ENCODE peak calls at places on chromosome 9, in ten cellular contexts. One of them, this sample, is unnamed.

GRCh38 chr9:70477907-70478480 is 63.5 kb upstream of the KLF9 start:
- DNase-seq in CD8-positive, alpha-beta T cell: no peak
- DNase-seq in left lung: no peak
- DNase-seq in right lobe of liver: no peak
- DNase-seq in adipocyte: peak; percentile 35
- DNase-seq in CD4-positive, CD25-positive, alpha-beta regulatory T cell: no peak
- DNase-seq in aorta: no peak
- DNase-seq in gastrocnemius medialis: no peak
- DNase-seq in neuronal stem cell: no peak
- DNase-seq in spleen: no peak
- DNase-seq in this sample: no peak

GRCh38 chr9:96140401-96141180 is 161.4 kb downstream of the HSD17B3 start:
- DNase-seq in CD8-positive, alpha-beta T cell: no peak
- DNase-seq in left lung: no peak
- DNase-seq in right lobe of liver: no peak
- DNase-seq in adipocyte: peak; percentile 37
- DNase-seq in CD4-positive, CD25-positive, alpha-beta regulatory T cell: no peak
- DNase-seq in aorta: no peak
- DNase-seq in gastrocnemius medialis: no peak
- DNase-seq in neuronal stem cell: no peak
- DNase-seq in spleen: no peak
- DNase-seq in this sample: no peak

GRCh38 chr9:77020438-77021264 is 1.2 kb downstream of the FOXB2 start:
- DNase-seq in CD8-positive, alpha-beta T cell: no peak
- DNase-seq in left lung: peak; percentile 69
- DNase-seq in right lobe of liver: no peak
- DNase-seq in adipocyte: no peak
- DNase-seq in CD4-positive, CD25-positive, alpha-beta regulatory T cell: no peak
- DNase-seq in aorta: peak; percentile 76
- DNase-seq in gastrocnemius medialis: no peak
- DNase-seq in neuronal stem cell: peak; percentile 33
- DNase-seq in spleen: no peak
- DNase-seq in this sample: no peak

GRCh38 chr9:116895956-116896355 is 208.9 kb downstream of the TRIM32 start:
- DNase-seq in CD8-positive, alpha-beta T cell: no peak
- DNase-seq in left lung: no peak
- DNase-seq in right lobe of liver: no peak
- DNase-seq in adipocyte: no peak
- DNase-seq in CD4-positive, CD25-positive, alpha-beta regulatory T cell: no peak
- DNase-seq in aorta: no peak
- DNase-seq in gastrocnemius medialis: no peak
- DNase-seq in neuronal stem cell: no peak
- DNase-seq in spleen: no peak
- DNase-seq in this sample: no peak

GRCh38 chr9:83218411-83219090 is 155.6 kb upstream of the RASEF start:
- DNase-seq in CD8-positive, alpha-beta T cell: no peak
- DNase-seq in left lung: no peak
- DNase-seq in right lobe of liver: no peak
- DNase-seq in adipocyte: no peak
- DNase-seq in CD4-positive, CD25-positive, alpha-beta regulatory T cell: no peak
- DNase-seq in aorta: no peak
- DNase-seq in gastrocnemius medialis: no peak
- DNase-seq in neuronal stem cell: no peak
- DNase-seq in spleen: no peak
- DNase-seq in this sample: no peak

GRCh38 chr9:20092560-20092959 is 303.7 kb upstream of the SLC24A2 start:
- DNase-seq in CD8-positive, alpha-beta T cell: no peak
- DNase-seq in left lung: no peak
- DNase-seq in right lobe of liver: no peak
- DNase-seq in adipocyte: no peak
- DNase-seq in CD4-positive, CD25-positive, alpha-beta regulatory T cell: no peak
- DNase-seq in aorta: no peak
- DNase-seq in gastrocnemius medialis: no peak
- DNase-seq in neuronal stem cell: no peak
- DNase-seq in spleen: no peak
- DNase-seq in this sample: no peak

GRCh38 chr9:81264516-81264915 is 424.8 kb downstream of the TLE1 start:
- DNase-seq in CD8-positive, alpha-beta T cell: no peak
- DNase-seq in left lung: no peak
- DNase-seq in right lobe of liver: no peak
- DNase-seq in adipocyte: no peak
- DNase-seq in CD4-positive, CD25-positive, alpha-beta regulatory T cell: no peak
- DNase-seq in aorta: no peak
- DNase-seq in gastrocnemius medialis: no peak
- DNase-seq in neuronal stem cell: no peak
- DNase-seq in spleen: no peak
- DNase-seq in this sample: no peak

GRCh38 chr9:7083192-7083591 is 325.4 kb downstream of the KDM4C start:
- DNase-seq in CD8-positive, alpha-beta T cell: no peak
- DNase-seq in left lung: no peak
- DNase-seq in right lobe of liver: no peak
- DNase-seq in adipocyte: no peak
- DNase-seq in CD4-positive, CD25-positive, alpha-beta regulatory T cell: no peak
- DNase-seq in aorta: no peak
- DNase-seq in gastrocnemius medialis: no peak
- DNase-seq in neuronal stem cell: no peak
- DNase-seq in spleen: no peak
- DNase-seq in this sample: no peak

GRCh38 chr9:33116855-33117254 is 40.4 kb upstream of the SMU1 start:
- DNase-seq in CD8-positive, alpha-beta T cell: no peak
- DNase-seq in left lung: no peak
- DNase-seq in right lobe of liver: peak; percentile 27
- DNase-seq in adipocyte: peak; percentile 60
- DNase-seq in CD4-positive, CD25-positive, alpha-beta regulatory T cell: no peak
- DNase-seq in aorta: peak; percentile 38
- DNase-seq in gastrocnemius medialis: no peak
- DNase-seq in neuronal stem cell: no peak
- DNase-seq in spleen: peak; percentile 20
- DNase-seq in this sample: no peak

GRCh38 chr9:114364528-114365041 is 23.2 kb downstream of the AKNA start:
- DNase-seq in CD8-positive, alpha-beta T cell: no peak
- DNase-seq in left lung: no peak
- DNase-seq in right lobe of liver: no peak
- DNase-seq in adipocyte: no peak
- DNase-seq in CD4-positive, CD25-positive, alpha-beta regulatory T cell: no peak
- DNase-seq in aorta: peak; percentile 23
- DNase-seq in gastrocnemius medialis: no peak
- DNase-seq in neuronal stem cell: no peak
- DNase-seq in spleen: no peak
- DNase-seq in this sample: no peak

GRCh38 chr9:89149726-89150125 is 28.9 kb downstream of the SHC3 start:
- DNase-seq in CD8-positive, alpha-beta T cell: no peak
- DNase-seq in left lung: no peak
- DNase-seq in right lobe of liver: no peak
- DNase-seq in adipocyte: peak; percentile 28
- DNase-seq in CD4-positive, CD25-positive, alpha-beta regulatory T cell: no peak
- DNase-seq in aorta: no peak
- DNase-seq in gastrocnemius medialis: no peak
- DNase-seq in neuronal stem cell: no peak
- DNase-seq in spleen: no peak
- DNase-seq in this sample: no peak

GRCh38 chr9:101408374-101409078 is 9.9 kb downstream of the ZNF189 start:
- DNase-seq in CD8-positive, alpha-beta T cell: no peak
- DNase-seq in left lung: no peak
- DNase-seq in right lobe of liver: no peak
- DNase-seq in adipocyte: no peak
- DNase-seq in CD4-positive, CD25-positive, alpha-beta regulatory T cell: no peak
- DNase-seq in aorta: no peak
- DNase-seq in gastrocnemius medialis: no peak
- DNase-seq in neuronal stem cell: no peak
- DNase-seq in spleen: no peak
- DNase-seq in this sample: no peak
- H3K9me3 ChIP-seq in CD8-positive, alpha-beta T cell: peaks cover 57% of the 10 kb centered on the region
- H3K9me3 ChIP-seq in left lung: peaks cover 98% of the 10 kb centered on the region
- H3K9me3 ChIP-seq in right lobe of liver: peaks cover 3% of the 10 kb centered on the region
- H3K9me3 ChIP-seq in adipocyte: peaks cover 90% of the 10 kb centered on the region
- H3K9me3 ChIP-seq in CD4-positive, CD25-positive, alpha-beta regulatory T cell: peaks cover 80% of the 10 kb centered on the region
- H3K9me3 ChIP-seq in aorta: peaks cover 14% of the 10 kb centered on the region
- H3K9me3 ChIP-seq in gastrocnemius medialis: peaks cover 15% of the 10 kb centered on the region
- H3K9me3 ChIP-seq in neuronal stem cell: peaks cover 32% of the 10 kb centered on the region
- H3K9me3 ChIP-seq in spleen: peaks cover 100% of the 10 kb centered on the region
- H3K9me3 ChIP-seq in this sample: peaks cover 48% of the 10 kb centered on the region

DNA sequence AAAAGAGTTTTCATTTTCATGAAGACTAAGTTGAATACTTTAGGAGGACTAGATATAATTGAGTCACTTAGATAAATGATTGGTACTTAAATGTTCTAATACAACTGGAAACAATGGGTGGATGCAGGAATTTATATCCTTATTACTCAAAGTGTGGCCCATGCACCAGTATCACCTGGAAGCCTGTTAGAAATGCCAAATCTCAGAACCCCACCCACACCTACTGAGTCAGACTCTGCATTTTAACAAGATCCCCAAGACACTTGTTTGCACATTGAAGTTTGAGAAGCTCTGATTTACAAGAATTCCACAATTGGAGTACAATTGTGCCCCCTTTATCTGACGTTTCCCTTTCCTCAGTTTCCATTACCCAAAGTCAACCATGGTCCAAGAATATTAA is 239.0 kb downstream of the AUH start:
- DNase-seq in CD8-positive, alpha-beta T cell: no peak
- DNase-seq in left lung: no peak
- DNase-seq in right lobe of liver: no peak
- DNase-seq in adipocyte: no peak
- DNase-seq in CD4-positive, CD25-positive, alpha-beta regulatory T cell: no peak
- DNase-seq in aorta: no peak
- DNase-seq in gastrocnemius medialis: no peak
- DNase-seq in neuronal stem cell: no peak
- DNase-seq in spleen: no peak
- DNase-seq in this sample: no peak
- H3K9me3 ChIP-seq in CD8-positive, alpha-beta T cell: no peaks in the 10 kb centered on the region
- H3K9me3 ChIP-seq in left lung: no peaks in the 10 kb centered on the region
- H3K9me3 ChIP-seq in right lobe of liver: no peaks in the 10 kb centered on the region
- H3K9me3 ChIP-seq in adipocyte: peaks cover 9% of the 10 kb centered on the region
- H3K9me3 ChIP-seq in CD4-positive, CD25-positive, alpha-beta regulatory T cell: no peaks in the 10 kb centered on the region
- H3K9me3 ChIP-seq in aorta: no peaks in the 10 kb centered on the region
- H3K9me3 ChIP-seq in gastrocnemius medialis: no peaks in the 10 kb centered on the region
- H3K9me3 ChIP-seq in neuronal stem cell: peaks cover under 1% of the 10 kb centered on the region
- H3K9me3 ChIP-seq in spleen: peaks cover 9% of the 10 kb centered on the region
- H3K9me3 ChIP-seq in this sample: no peaks in the 10 kb centered on the region

GRCh38 chr9:135116371-135116770 is 28.9 kb downstream of the OLFM1 start:
- DNase-seq in CD8-positive, alpha-beta T cell: no peak
- DNase-seq in left lung: no peak
- DNase-seq in right lobe of liver: no peak
- DNase-seq in adipocyte: no peak
- DNase-seq in CD4-positive, CD25-positive, alpha-beta regulatory T cell: no peak
- DNase-seq in aorta: no peak
- DNase-seq in gastrocnemius medialis: no peak
- DNase-seq in neuronal stem cell: no peak
- DNase-seq in spleen: no peak
- DNase-seq in this sample: no peak
- H3K9me3 ChIP-seq in CD8-positive, alpha-beta T cell: no peaks in the 10 kb centered on the region
- H3K9me3 ChIP-seq in left lung: no peaks in the 10 kb centered on the region
- H3K9me3 ChIP-seq in right lobe of liver: no peaks in the 10 kb centered on the region
- H3K9me3 ChIP-seq in adipocyte: no peaks in the 10 kb centered on the region
- H3K9me3 ChIP-seq in CD4-positive, CD25-positive, alpha-beta regulatory T cell: no peaks in the 10 kb centered on the region
- H3K9me3 ChIP-seq in aorta: no peaks in the 10 kb centered on the region
- H3K9me3 ChIP-seq in gastrocnemius medialis: no peaks in the 10 kb centered on the region
- H3K9me3 ChIP-seq in neuronal stem cell: peaks cover 2% of the 10 kb centered on the region
- H3K9me3 ChIP-seq in spleen: no peaks in the 10 kb centered on the region
- H3K9me3 ChIP-seq in this sample: no peaks in the 10 kb centered on the region

GRCh38 chr9:65404232-65405006 is 119.4 kb upstream of the FOXD4L5 start:
- DNase-seq in CD8-positive, alpha-beta T cell: no peak
- DNase-seq in left lung: no peak
- DNase-seq in right lobe of liver: no peak
- DNase-seq in adipocyte: no peak
- DNase-seq in CD4-positive, CD25-positive, alpha-beta regulatory T cell: no peak
- DNase-seq in aorta: peak; percentile 53
- DNase-seq in gastrocnemius medialis: no peak
- DNase-seq in neuronal stem cell: no peak
- DNase-seq in spleen: peak; percentile 54
- DNase-seq in this sample: no peak

GRCh38 chr9:65409471-65409980 is 124.5 kb upstream of the FOXD4L5 start:
- DNase-seq in CD8-positive, alpha-beta T cell: no peak
- DNase-seq in left lung: no peak
- DNase-seq in right lobe of liver: no peak
- DNase-seq in adipocyte: no peak
- DNase-seq in CD4-positive, CD25-positive, alpha-beta regulatory T cell: no peak
- DNase-seq in aorta: no peak
- DNase-seq in gastrocnemius medialis: no peak
- DNase-seq in neuronal stem cell: no peak
- DNase-seq in spleen: peak; percentile 47
- DNase-seq in this sample: no peak

GRCh38 chr9:65405253-65405652 is 120.2 kb upstream of the FOXD4L5 start:
- DNase-seq in CD8-positive, alpha-beta T cell: no peak
- DNase-seq in left lung: no peak
- DNase-seq in right lobe of liver: no peak
- DNase-seq in adipocyte: no peak
- DNase-seq in CD4-positive, CD25-positive, alpha-beta regulatory T cell: no peak
- DNase-seq in aorta: peak; percentile 53
- DNase-seq in gastrocnemius medialis: no peak
- DNase-seq in neuronal stem cell: no peak
- DNase-seq in spleen: peak; percentile 54
- DNase-seq in this sample: no peak

GRCh38 chr9:65400886-65401285 is 115.9 kb upstream of the FOXD4L5 start:
- DNase-seq in CD8-positive, alpha-beta T cell: no peak
- DNase-seq in left lung: no peak
- DNase-seq in right lobe of liver: no peak
- DNase-seq in adipocyte: no peak
- DNase-seq in CD4-positive, CD25-positive, alpha-beta regulatory T cell: no peak
- DNase-seq in aorta: no peak
- DNase-seq in gastrocnemius medialis: no peak
- DNase-seq in neuronal stem cell: no peak
- DNase-seq in spleen: no peak
- DNase-seq in this sample: no peak

GRCh38 chr9:65403721-65404120 is 118.7 kb upstream of the FOXD4L5 start:
- DNase-seq in CD8-positive, alpha-beta T cell: no peak
- DNase-seq in left lung: no peak
- DNase-seq in right lobe of liver: no peak
- DNase-seq in adipocyte: no peak
- DNase-seq in CD4-positive, CD25-positive, alpha-beta regulatory T cell: no peak
- DNase-seq in aorta: peak; percentile 57
- DNase-seq in gastrocnemius medialis: no peak
- DNase-seq in neuronal stem cell: no peak
- DNase-seq in spleen: peak; percentile 67
- DNase-seq in this sample: no peak
- H3K9me3 ChIP-seq in CD8-positive, alpha-beta T cell: no peaks in the 10 kb centered on the region
- H3K9me3 ChIP-seq in left lung: peaks cover 54% of the 10 kb centered on the region
- H3K9me3 ChIP-seq in right lobe of liver: no peaks in the 10 kb centered on the region
- H3K9me3 ChIP-seq in adipocyte: no peaks in the 10 kb centered on the region
- H3K9me3 ChIP-seq in CD4-positive, CD25-positive, alpha-beta regulatory T cell: peaks cover 3% of the 10 kb centered on the region
- H3K9me3 ChIP-seq in aorta: peaks cover 4% of the 10 kb centered on the region
- H3K9me3 ChIP-seq in gastrocnemius medialis: no peaks in the 10 kb centered on the region
- H3K9me3 ChIP-seq in neuronal stem cell: no peaks in the 10 kb centered on the region
- H3K9me3 ChIP-seq in spleen: peaks cover 61% of the 10 kb centered on the region
- H3K9me3 ChIP-seq in this sample: no peaks in the 10 kb centered on the region

GRCh38 chr9:138122201-138122600 is 244.6 kb downstream of the CACNA1B start:
- DNase-seq in CD8-positive, alpha-beta T cell: no peak
- DNase-seq in left lung: peak; percentile 57
- DNase-seq in right lobe of liver: no peak
- DNase-seq in adipocyte: no peak
- DNase-seq in CD4-positive, CD25-positive, alpha-beta regulatory T cell: no peak
- DNase-seq in aorta: no peak
- DNase-seq in gastrocnemius medialis: no peak
- DNase-seq in neuronal stem cell: no peak
- DNase-seq in spleen: peak; percentile 20
- DNase-seq in this sample: no peak
- H3K9me3 ChIP-seq in CD8-positive, alpha-beta T cell: no peaks in the 10 kb centered on the region
- H3K9me3 ChIP-seq in left lung: no peaks in the 10 kb centered on the region
- H3K9me3 ChIP-seq in right lobe of liver: no peaks in the 10 kb centered on the region
- H3K9me3 ChIP-seq in adipocyte: no peaks in the 10 kb centered on the region
- H3K9me3 ChIP-seq in CD4-positive, CD25-positive, alpha-beta regulatory T cell: no peaks in the 10 kb centered on the region
- H3K9me3 ChIP-seq in aorta: no peaks in the 10 kb centered on the region
- H3K9me3 ChIP-seq in gastrocnemius medialis: no peaks in the 10 kb centered on the region
- H3K9me3 ChIP-seq in neuronal stem cell: peaks cover 43% of the 10 kb centered on the region
- H3K9me3 ChIP-seq in spleen: no peaks in the 10 kb centered on the region
- H3K9me3 ChIP-seq in this sample: no peaks in the 10 kb centered on the region

This sample was measured in T-helper 17 cell.